ENCODE peak calls at places on chromosome 6, in five cellular contexts. F is right lobe of liver; R is effector CD4-positive, alpha-beta T cell; Y is psoas muscle; A is cardiac septum. E is an unnamed sample.

GRCh38 chr6:161511455-161512159 is 237.7 kb upstream of the AGPAT4 start:
- DNase-seq in F (no peak), R (no peak), Y (no peak), A (no peak), E (no peak)

GRCh38 chr6:20631525-20631924 is 97.3 kb downstream of the CDKAL1 start:
- DNase-seq in F (no peak), R (no peak), Y (no peak), A (no peak), E (no peak)

GRCh38 chr6:20704325-20704724 is 170.1 kb downstream of the CDKAL1 start:
- DNase-seq in F (no peak), R (no peak), Y (no peak), A (no peak), E (no peak)

GRCh38 chr6:128531696-128532095 is 11.3 kb upstream of the PTPRK start:
- DNase-seq in F (no peak), R (no peak), Y (no peak), A (no peak), E (no peak)

GRCh38 chr6:75333811-75334210 is 49.2 kb upstream of the TMEM30A start:
- DNase-seq in F (no peak), R (no peak), Y (no peak), A (no peak), E (no peak)

GRCh38 chr6:4912559-4912958 is 91.3 kb downstream of the RPP40 start:
- DNase-seq in F (no peak), R (no peak), Y (no peak), A (no peak), E (no peak)

GRCh38 chr6:159126590-159126989 is 42.6 kb upstream of the FNDC1 start:
- DNase-seq in F (no peak), R (no peak), Y (peak; percentile 71), A (no peak), E (no peak)

GRCh38 chr6:40500227-40500626 is 86.9 kb downstream of the LRFN2 start:
- DNase-seq in F (no peak), R (no peak), Y (no peak), A (no peak), E (no peak)

GRCh38 chr6:76852776-76853175 is 610.5 kb downstream of the HTR1B start:
- DNase-seq in F (no peak), R (no peak), Y (no peak), A (no peak), E (no peak)

GRCh38 chr6:166572370-166573261 is 13.9 kb downstream of the RAMACL start:
- DNase-seq in F (no peak), R (no peak), Y (no peak), A (no peak), E (no peak)

GRCh38 chr6:28134015-28134414 is 7.7 kb upstream of the ZKSCAN8 start:
- DNase-seq in F (no peak), R (no peak), Y (no peak), A (no peak), E (peak; percentile 3)

GRCh38 chr6:158316022-158316421 is 3.8 kb downstream of the TULP4 start:
- DNase-seq in F (no peak), R (no peak), Y (no peak), A (no peak), E (no peak)

GRCh38 chr6:92545861-92546260 is 873.5 kb downstream of the EPHA7 start:
- DNase-seq in F (no peak), R (no peak), Y (no peak), A (no peak), E (no peak)

GRCh38 chr6:44388135-44388487 is 605 bp downstream of the CDC5L start:
- DNase-seq in F (no peak), R (no peak), Y (peak; percentile 63), A (no peak), E (no peak)

GRCh38 chr6:23267651-23268050 is 698.3 kb downstream of the HDGFL1 start:
- DNase-seq in F (no peak), R (no peak), Y (no peak), A (no peak), E (no peak)

GRCh38 chr6:16929814-16930213 is 168.6 kb upstream of the ATXN1 start:
- DNase-seq in F (no peak), R (no peak), Y (no peak), A (no peak), E (no peak)

GRCh38 chr6:47852727-47853126 is 70.9 kb downstream of the OPN5 start:
- DNase-seq in F (no peak), R (no peak), Y (no peak), A (no peak), E (no peak)

GRCh38 chr6:12941422-12941821 is 224.9 kb downstream of the PHACTR1 start:
- DNase-seq in F (no peak), R (no peak), Y (no peak), A (no peak), E (no peak)

GRCh38 chr6:30600576-30600975 is 16.5 kb downstream of the PPP1R10 start:
- DNase-seq in F (no peak), R (no peak), Y (no peak), A (no peak), E (no peak)

GRCh38 chr6:39847216-39847615 is 55.0 kb downstream of the DAAM2 start:
- DNase-seq in F (no peak), R (no peak), Y (no peak), A (no peak), E (no peak)

GRCh38 chr6:152087096-152087495 is 279.6 kb downstream of the ESR1 start:
- DNase-seq in F (no peak), R (no peak), Y (no peak), A (no peak), E (no peak)

GRCh38 chr6:50826803-50827202 is 8.1 kb downstream of the TFAP2B start:
- DNase-seq in F (no peak), R (no peak), Y (no peak), A (no peak), E (no peak)

GRCh38 chr6:46989384-46989783 is 52.7 kb downstream of the ADGRF1 start:
- DNase-seq in F (peak; percentile 36), R (no peak), Y (no peak), A (no peak), E (no peak)

GRCh38 chr6:149904661-149905370 is 6.9 kb upstream of the RAET1E start:
- DNase-seq in F (no peak), R (no peak), Y (no peak), A (peak; percentile 63), E (no peak)

GRCh38 chr6:123509112-123509511 is 127.6 kb downstream of the TRDN start:
- DNase-seq in F (no peak), R (no peak), Y (no peak), A (no peak), E (no peak)

GRCh38 chr6:150730801-150731445 is 131.2 kb downstream of the PLEKHG1 start:
- DNase-seq in F (no peak), R (no peak), Y (no peak), A (no peak), E (no peak)

GRCh38 chr6:53326372-53327016 is 22.3 kb downstream of the ELOVL5 start:
- DNase-seq in F (no peak), R (no peak), Y (peak; percentile 24), A (no peak), E (no peak)

GRCh38 chr6:1200706-1201105 is 111.2 kb upstream of the FOXQ1 start:
- DNase-seq in F (no peak), R (no peak), Y (no peak), A (no peak), E (no peak)

GRCh38 chr6:44275749-44276648 is 5.7 kb downstream of the TMEM151B start:
- DNase-seq in F (no peak), R (no peak), Y (peak; percentile 24), A (no peak), E (no peak)

GRCh38 chr6:134909701-134910595 is 40.0 kb downstream of the ALDH8A1 start:
- DNase-seq in F (no peak), R (no peak), Y (no peak), A (no peak), E (peak; percentile 55)

GRCh38 chr6:56226946-56227879 is 20.2 kb downstream of the COL21A1 start:
- DNase-seq in F (no peak), R (no peak), Y (no peak), A (no peak), E (no peak)

GRCh38 chr6:119856136-119856535 is 506.6 kb upstream of the MAN1A1 start:
- DNase-seq in F (no peak), R (no peak), Y (no peak), A (no peak), E (no peak)

GRCh38 chr6:27617046-27617687 is 144.3 kb upstream of the ZNF184 start:
- DNase-seq in F (no peak), R (no peak), Y (no peak), A (no peak), E (peak; percentile 35)

GRCh38 chr6:43575105-43575771 is 600 bp downstream of the XPO5 start:
- DNase-seq in F (no peak), R (no peak), Y (no peak), A (peak; percentile 75), E (peak; percentile 48)

GRCh38 chr6:157123245-157123644 is 200.1 kb downstream of the TMEM242 start:
- DNase-seq in F (no peak), R (no peak), Y (no peak), A (no peak), E (no peak)